ENCODE peak calls at places on chromosome X, in five cellular contexts. L is transverse colon, D is brain microvascular endothelial cell, K is A673, T is neural progenitor cell. H is an unnamed sample.

GRCh38 chrX:121333942-121334341 is 286.5 kb downstream of the GLUD2 start:
- DNase-seq in L (no peak), D (no peak), K (no peak), T (peak; percentile 3), H (no peak)

GRCh38 chrX:24153175-24153795 is 3.8 kb downstream of the ZFX start:
- DNase-seq in L (no peak), D (no peak), K (peak; percentile 35), T (peak; percentile 42), H (no peak)

GRCh38 chrX:80576267-80576666 is 156.0 kb downstream of the TENT5D start:
- DNase-seq in L (no peak), D (no peak), K (no peak), T (no peak), H (no peak)

GRCh38 chrX:13835825-13836224 is 18.9 kb upstream of the GPM6B start:
- DNase-seq in L (no peak), D (no peak), K (no peak), T (no peak), H (no peak)

GRCh38 chrX:87338510-87338909 is 179.1 kb upstream of the KLHL4 start:
- DNase-seq in L (no peak), D (no peak), K (peak; percentile 6), T (peak; percentile 44), H (no peak)

GRCh38 chrX:43560247-43560946 is 95.7 kb upstream of the MAOA start:
- DNase-seq in L (peak; percentile 26), D (no peak), K (no peak), T (no peak), H (no peak)

GRCh38 chrX:153966283-153966688 is 5.3 kb downstream of the HCFC1 start:
- DNase-seq in L (no peak), D (no peak), K (no peak), T (no peak), H (no peak)

GRCh38 chrX:84737471-84737871 is 235.2 kb upstream of the HDX start:
- DNase-seq in L (no peak), D (no peak), K (no peak), T (no peak), H (no peak)

GRCh38 chrX:68995780-68996551 is 167.1 kb downstream of the EFNB1 start:
- DNase-seq in L (peak; percentile 79), D (peak; percentile 23), K (no peak), T (no peak), H (no peak)

GRCh38 chrX:49106930-49107329 is 16.6 kb downstream of the GPKOW start:
- DNase-seq in L (no peak), D (peak; percentile 25), K (peak; percentile 47), T (peak; percentile 47), H (no peak)

GRCh38 chrX:104136241-104137019 is 20.4 kb downstream of the SLC25A53 start:
- DNase-seq in L (peak; percentile 67), D (peak; percentile 73), K (peak; percentile 85), T (peak; percentile 89), H (no peak)

GRCh38 chrX:38558681-38559080 is 2.7 kb upstream of the TSPAN7 start:
- DNase-seq in L (no peak), D (no peak), K (no peak), T (no peak), H (no peak)

GRCh38 chrX:12210921-12211320 is 72.6 kb downstream of the FRMPD4 start:
- DNase-seq in L (no peak), D (no peak), K (peak; percentile 0), T (no peak), H (no peak)

GRCh38 chrX:123822965-123823364 is 36.9 kb upstream of the XIAP start:
- DNase-seq in L (no peak), D (no peak), K (no peak), T (no peak), H (no peak)

DNA sequence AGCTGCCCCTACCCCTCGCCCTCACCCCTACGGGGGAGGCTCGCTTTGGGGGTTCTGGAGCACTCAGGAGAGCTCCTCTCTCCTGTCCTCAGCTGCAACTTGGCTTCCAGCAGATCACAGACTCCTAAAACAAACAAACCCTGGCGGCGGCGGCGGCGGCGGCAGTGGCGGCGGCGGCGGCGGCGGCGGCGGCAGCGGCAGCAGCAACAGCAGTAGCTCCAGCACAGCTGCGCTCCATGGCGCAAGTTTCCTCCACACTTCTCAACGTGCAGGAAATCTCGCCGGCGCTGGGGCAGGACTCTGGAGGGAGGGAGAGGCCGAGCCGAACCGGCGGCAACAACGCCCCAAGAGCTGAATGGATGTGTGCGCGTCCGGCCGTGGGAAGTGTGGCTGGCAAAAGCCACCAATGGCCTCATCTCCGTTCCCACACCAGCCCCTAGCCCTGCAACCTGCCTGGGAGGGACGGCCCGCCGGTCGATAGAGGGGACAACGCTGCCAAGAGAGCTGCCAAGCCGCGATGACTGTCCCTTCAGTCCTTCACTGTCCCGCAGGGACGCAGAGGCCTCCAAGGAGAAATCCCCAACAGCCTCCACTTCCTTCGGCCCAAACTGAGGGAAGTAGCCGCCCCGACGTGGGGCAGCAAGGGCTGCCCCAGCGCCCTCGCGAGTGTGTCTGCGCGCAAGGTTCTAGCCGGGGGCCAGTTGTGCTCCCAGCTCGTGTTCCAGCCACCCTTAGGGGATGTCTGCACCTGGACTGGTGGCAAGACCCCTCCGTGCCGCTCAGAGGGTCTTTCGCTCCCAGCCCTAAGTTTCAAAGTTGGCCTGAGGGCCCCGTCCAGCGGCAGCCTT is 775 bp downstream of the SHROOM4 start:
- DNase-seq in L (peak; percentile 25), D (peak; percentile 12), K (peak; percentile 48), T (peak; percentile 55), H (no peak)
- H3K4me3 ChIP-seq in L (peak overlapping the region; percentile 46), D (peak overlapping the region; percentile 63), K (peak overlapping the region; percentile 53), T (peak overlapping the region; percentile 58), H (no peak overlapping the region)

GRCh38 chrX:308821-309520 is 9.6 kb downstream of the GTPBP6 start:
- DNase-seq in L (no peak), D (no peak), K (no peak), T (no peak), H (no peak)

GRCh38 chrX:310621-311155 is 7.9 kb downstream of the GTPBP6 start:
- DNase-seq in L (no peak), D (no peak), K (no peak), T (no peak), H (no peak)

GRCh38 chrX:302975-303374 is 15.6 kb downstream of the GTPBP6 start:
- DNase-seq in L (no peak), D (no peak), K (no peak), T (no peak), H (no peak)

GRCh38 chrX:311156-312129 is 7.2 kb downstream of the GTPBP6 start:
- DNase-seq in L (no peak), D (no peak), K (no peak), T (no peak), H (no peak)

DNA sequence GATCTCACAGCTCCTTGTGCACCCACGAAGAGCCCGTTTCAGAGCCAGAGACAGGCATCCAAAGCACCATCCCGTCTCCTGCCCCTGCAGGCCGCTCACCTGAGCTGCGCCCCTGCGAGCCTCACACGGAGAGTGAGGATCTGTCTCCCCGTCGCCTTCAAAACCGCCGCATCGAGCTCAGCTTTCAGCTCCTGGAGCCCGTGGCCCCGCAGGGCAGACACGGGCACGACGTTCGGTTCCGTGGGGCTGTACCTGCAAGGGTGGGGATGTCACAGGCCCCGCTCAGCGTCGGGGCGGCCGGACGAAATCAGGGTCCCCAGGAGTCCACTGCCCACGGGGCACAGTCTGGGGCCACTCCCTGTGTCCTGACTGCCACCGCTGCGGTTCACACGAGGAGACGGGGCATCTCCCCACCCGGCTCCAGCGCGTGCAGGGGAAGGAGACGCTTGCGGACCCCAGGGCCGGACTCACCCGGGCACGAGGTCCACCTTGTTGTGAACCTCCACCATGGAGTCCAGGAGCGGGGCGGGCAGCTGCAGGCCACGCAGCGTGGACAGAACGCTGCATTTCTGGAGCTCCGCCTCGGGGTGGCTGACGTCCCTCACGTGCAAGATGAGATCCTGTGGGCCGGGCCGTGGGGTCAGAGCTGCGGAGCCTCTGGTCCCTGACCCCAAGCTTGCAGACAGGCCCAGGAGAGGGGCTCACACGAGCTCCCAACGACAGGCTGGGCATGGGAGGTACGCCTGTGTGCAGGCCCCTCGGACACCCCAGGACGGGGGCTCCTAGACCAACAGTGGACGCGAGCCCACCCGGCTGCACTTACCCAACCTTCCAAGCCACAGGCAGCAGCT is 11.1 kb downstream of the GTPBP6 start:
- DNase-seq in L (no peak), D (no peak), K (no peak), T (no peak), H (no peak)
- TF ChIP-seq CTCF in L (no peak), D (no peak), K (no peak), T (no peak), H (no peak)

GRCh38 chrX:70089575-70090297 is 27.5 kb downstream of the OTUD6A start:
- DNase-seq in L (no peak), D (peak; percentile 29), K (no peak), T (no peak), H (no peak)
- H3K4me3 ChIP-seq in L (no peak overlapping the region), D (no peak overlapping the region), K (no peak overlapping the region), T (no peak overlapping the region), H (no peak overlapping the region)

GRCh38 chrX:3962511-3963350 is 249.3 kb upstream of the PRKX start:
- DNase-seq in L (no peak), D (peak; percentile 5), K (peak; percentile 83), T (peak; percentile 68), H (no peak)
- TF ChIP-seq CTCF in L (peak; percentile 43), D (peak; percentile 72), K (peak; percentile 80), T (peak; percentile 83), H (peak; percentile 43)

GRCh38 chrX:47619486-47620302 is at the start of gene SYN1:
- DNase-seq in L (peak; percentile 74), D (peak; percentile 40), K (peak; percentile 87), T (peak; percentile 93), H (no peak)
- H3K4me3 ChIP-seq in L (no peak within 1 kb of the TSS), D (peak within 1 kb of the TSS; percentile 39), K (peak within 1 kb of the TSS; percentile 35), T (peak within 1 kb of the TSS; percentile 38), H (peak within 1 kb of the TSS; percentile 42)

GRCh38 chrX:131729295-131729694 is 185.4 kb downstream of the OR13H1 start:
- DNase-seq in L (peak; percentile 89), D (peak; percentile 77), K (peak; percentile 87), T (no peak), H (no peak)

GRCh38 chrX:131725001-131725654 is 181.3 kb downstream of the OR13H1 start:
- DNase-seq in L (no peak), D (no peak), K (no peak), T (no peak), H (no peak)

GRCh38 chrX:131724292-131724691 is 180.4 kb downstream of the OR13H1 start:
- DNase-seq in L (no peak), D (no peak), K (no peak), T (no peak), H (no peak)

GRCh38 chrX:131727778-131728177 is 183.9 kb downstream of the OR13H1 start:
- DNase-seq in L (no peak), D (no peak), K (no peak), T (no peak), H (no peak)

DNA sequence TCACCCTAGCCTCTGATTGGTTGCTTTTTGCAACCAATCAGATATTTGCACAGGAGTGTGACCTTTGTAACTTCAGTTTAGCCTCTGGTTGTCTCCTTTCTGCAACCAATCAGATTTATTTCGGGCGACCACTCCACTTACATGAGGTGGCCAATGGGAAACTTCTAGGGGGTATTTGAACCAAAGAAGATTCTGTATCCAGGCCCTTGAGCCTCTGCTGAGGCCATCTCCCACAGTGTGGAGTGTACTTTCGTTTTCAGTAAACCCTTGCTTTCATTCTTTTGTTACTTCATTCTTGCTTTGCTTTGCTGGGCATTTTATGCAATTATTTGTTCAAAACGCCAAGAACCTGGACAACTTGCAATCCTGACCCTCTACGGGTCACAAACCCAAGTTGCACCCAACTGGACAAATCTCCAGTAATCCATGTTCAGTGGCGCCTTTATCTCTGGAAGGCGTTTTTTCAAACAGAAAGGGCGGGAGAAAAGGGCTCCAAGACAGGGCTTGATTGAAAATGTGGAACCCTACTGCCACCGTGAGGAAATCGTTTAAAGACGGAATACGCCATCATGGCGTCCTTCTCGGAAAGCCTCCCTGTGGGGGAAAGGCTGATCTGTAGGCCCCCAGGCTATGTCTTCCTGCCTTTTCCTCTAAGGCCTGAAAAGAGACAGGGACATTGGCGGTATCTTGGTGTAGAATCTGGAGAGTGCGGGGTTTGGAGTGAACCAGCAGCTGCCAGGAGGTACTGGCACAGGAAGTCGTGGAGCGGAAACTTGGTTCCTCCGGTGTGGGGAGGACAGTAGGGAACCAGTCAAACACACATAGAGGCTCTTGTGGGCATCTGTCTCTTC is 184.6 kb downstream of the OR13H1 start:
- DNase-seq in L (peak; percentile 85), D (peak; percentile 74), K (peak; percentile 87), T (no peak), H (no peak)
- TF ChIP-seq CTCF in L (peak; percentile 35), D (peak; percentile 54), K (peak; percentile 53), T (no peak), H (no peak)

H was measured in GM12864.